ENCODE peak calls at places on chromosomes 16 and 17, in nine cellular contexts. H is T-helper 17 cell; L is neural crest cell; U is smooth muscle cell of the brain vasculature; I is endodermal cell; K is AG08395; R is head of caudate nucleus; N is hypothalamus; O is stimulated activated CD4-positive, alpha-beta T cell treated with anti-CD3 and anti-CD28 coated beads, Interleukin-4, amount 100 ng/mL, for 1 hour. G is an unnamed sample.

GRCh38 chr16:83574388-83574787 is 233.4 kb upstream of the HSBP1 start:
- DNase-seq in K (peak; percentile 88), N (no peak), R (no peak), O (no peak), L (no peak), H (no peak), U (no peak), I (peak; percentile 77), G (no peak)

GRCh38 chr17:39663688-39664580 is 1.2 kb upstream of the TCAP start:
- DNase-seq in L (no peak), R (no peak), U (no peak), N (no peak), O (no peak), I (peak; percentile 95), K (peak; percentile 49), H (no peak), G (no peak)

GRCh38 chr17:74369221-74369620 is 1.9 kb downstream of the GPR142 start:
- DNase-seq in R (no peak), I (peak; percentile 90), O (peak; percentile 73), N (no peak), H (peak; percentile 37), U (no peak), L (no peak), K (no peak), G (no peak)

GRCh38 chr17:81119223-81120148 is 45.8 kb upstream of the PVALEF start:
- DNase-seq in K (peak; percentile 97), U (peak; percentile 70), R (peak; percentile 83), O (peak; percentile 81), I (peak; percentile 100), N (no peak), L (peak; percentile 85), H (peak; percentile 78), G (peak; percentile 98)

GRCh38 chr17:19713462-19713861 is 2.9 kb downstream of the SLC47A2 start:
- DNase-seq in L (no peak), R (no peak), K (no peak), O (no peak), U (no peak), H (no peak), I (peak; percentile 87), N (no peak), G (no peak)

GRCh38 chr17:65190467-65191095 is 53.4 kb downstream of the RGS9 start:
- DNase-seq in R (no peak), L (no peak), N (no peak), U (no peak), I (no peak), O (no peak), H (no peak), K (peak; percentile 27), G (no peak)

GRCh38 chr17:35731239-35731931 is at the start of gene RASL10B:
- DNase-seq in O (peak; percentile 65), H (no peak), I (peak; percentile 96), R (peak; percentile 72), K (peak; percentile 76), N (no peak), U (no peak), L (peak; percentile 62), G (peak; percentile 64)

GRCh38 chr17:2029911-2030778 is at the start of gene DPH1:
- DNase-seq in N (no peak), L (peak; percentile 80), K (peak; percentile 92), U (no peak), R (peak; percentile 84), I (peak; percentile 98), O (peak; percentile 88), H (peak; percentile 78), G (peak; percentile 89)

GRCh38 chr17:82397449-82398335 is 20.5 kb upstream of the HEXD start:
- DNase-seq in O (no peak), K (no peak), H (no peak), I (no peak), U (no peak), L (no peak), N (no peak), R (no peak), G (peak; percentile 77)

GRCh38 chr17:79350516-79350915 is 260.3 kb downstream of the RBFOX3 start:
- DNase-seq in O (no peak), K (no peak), R (no peak), U (no peak), L (no peak), I (no peak), N (no peak), H (no peak), G (no peak)

GRCh38 chr17:81546906-81547613 is 5.1 kb downstream of the FAAP100 start:
- DNase-seq in U (no peak), L (no peak), N (no peak), R (no peak), O (no peak), K (no peak), H (no peak), I (no peak), G (no peak)

GRCh38 chr16:56610017-56610608 is 1.7 kb downstream of the MT2A start:
- DNase-seq in O (peak; percentile 76), H (peak; percentile 27), I (no peak), U (no peak), L (no peak), N (no peak), R (no peak), K (peak; percentile 41), G (no peak)

GRCh38 chr17:42748202-42748905 is 3.5 kb upstream of the EZH1 start:
- DNase-seq in H (no peak), N (no peak), I (no peak), R (no peak), U (no peak), O (no peak), K (no peak), L (no peak), G (no peak)

GRCh38 chr17:66943484-66943883 is 21.0 kb upstream of the CACNG4 start:
- DNase-seq in R (no peak), H (no peak), L (no peak), N (no peak), I (peak; percentile 39), O (no peak), K (no peak), U (no peak), G (no peak)

GRCh38 chr16:10385725-10386516 is at the start of gene ATF7IP2:
- DNase-seq in R (peak; percentile 62), U (peak; percentile 72), H (peak; percentile 74), L (peak; percentile 89), O (peak; percentile 91), K (peak; percentile 49), I (peak; percentile 99), N (peak; percentile 25), G (peak; percentile 96)

GRCh38 chr16:60100371-60100770 is 1366.3 kb upstream of the GOT2 start:
- DNase-seq in I (no peak), R (no peak), L (no peak), N (no peak), K (no peak), H (no peak), O (no peak), U (no peak), G (no peak)

GRCh38 chr16:57481421-57481820 is 4.9 kb downstream of the DOK4 start:
- DNase-seq in L (no peak), R (no peak), U (no peak), H (no peak), N (no peak), O (no peak), I (peak; percentile 27), K (no peak), G (no peak)

GRCh38 chr17:77862890-77863813 is 95.4 kb upstream of the TNRC6C start:
- DNase-seq in I (no peak), H (no peak), N (no peak), L (no peak), O (no peak), R (no peak), U (no peak), K (no peak), G (peak; percentile 57)

GRCh38 chr16:89102035-89102776 is 8.6 kb downstream of the ACSF3 start:
- DNase-seq in N (no peak), R (no peak), U (no peak), I (peak; percentile 70), H (no peak), O (no peak), L (no peak), K (no peak), G (no peak)

GRCh38 chr16:30660424-30661251 is 2.4 kb downstream of the FBRS start:
- DNase-seq in I (no peak), O (peak; percentile 77), H (peak; percentile 53), K (no peak), R (no peak), N (no peak), U (no peak), L (no peak), G (no peak)

GRCh38 chr17:19724501-19725420 is 8.4 kb upstream of the SLC47A2 start:
- DNase-seq in U (no peak), L (no peak), R (peak; percentile 28), K (no peak), H (no peak), O (peak; percentile 49), N (no peak), I (peak; percentile 43), G (peak; percentile 15)

GRCh38 chr17:14469971-14470370 is 169.1 kb downstream of the HS3ST3B1 start:
- DNase-seq in I (no peak), R (no peak), L (no peak), N (no peak), K (no peak), U (no peak), O (no peak), H (no peak), G (no peak)

GRCh38 chr17:29138184-29138955 is 41.8 kb downstream of the MYO18A start:
- DNase-seq in N (no peak), H (no peak), U (no peak), I (peak; percentile 44), O (peak; percentile 62), R (no peak), L (no peak), K (no peak), G (no peak)

GRCh38 chr16:70577256-70577698 is 53.7 kb downstream of the SF3B3 start:
- DNase-seq in H (no peak), I (peak; percentile 61), L (no peak), R (no peak), O (no peak), U (no peak), N (no peak), K (peak; percentile 68), G (no peak)

GRCh38 chr17:81964081-81964849 is 3.3 kb upstream of the NOTUM start:
- DNase-seq in I (no peak), R (no peak), K (no peak), L (no peak), O (no peak), N (no peak), U (no peak), H (no peak), G (no peak)

GRCh38 chr17:7077911-7078546 is 2.0 kb downstream of the CLEC10A start:
- DNase-seq in K (no peak), U (no peak), L (no peak), O (no peak), I (no peak), N (no peak), R (no peak), H (no peak), G (no peak)

GRCh38 chr16:13307861-13308260 is 406.5 kb downstream of the SHISA9 start:
- DNase-seq in K (peak; percentile 17), R (no peak), I (no peak), U (no peak), L (no peak), O (no peak), N (no peak), H (no peak), G (no peak)

GRCh38 chr17:73414171-73414955 is 102.6 kb upstream of the CDC42EP4 start:
- DNase-seq in L (no peak), I (no peak), K (no peak), R (no peak), O (no peak), H (no peak), N (no peak), U (no peak), G (no peak)

GRCh38 chr16:3745751-3746355 is 28.5 kb upstream of the TRAP1 start:
- DNase-seq in K (no peak), N (no peak), U (no peak), O (no peak), H (no peak), L (no peak), I (no peak), R (no peak), G (no peak)

GRCh38 chr17:19705201-19705600 is 11.2 kb downstream of the SLC47A2 start:
- DNase-seq in R (no peak), U (no peak), N (no peak), O (no peak), K (no peak), L (no peak), I (peak; percentile 52), H (no peak), G (no peak)

GRCh38 chr17:81840826-81841778 is 6.3 kb upstream of the PPP1R27 start:
- DNase-seq in L (no peak), H (no peak), K (no peak), O (no peak), N (no peak), U (no peak), R (no peak), I (peak; percentile 72), G (no peak)

G was measured in posterior cingulate gyrus.